ENCODE peak calls at places on chromosomes 5 and 9, in nine cellular contexts. B is left lung; U is A549; M is effector memory CD4-positive, alpha-beta T cell; X is NT2/D1; P is iPS DF 6.9; N is SJSA1; O is neuronal stem cell; D is esophagus muscularis mucosa. Y is an unnamed sample.

GRCh38 chr5:103211858-103212500 is 46.6 kb upstream of the MACIR start:
- DNase-seq in B (no peak), U (no peak), M (no peak), X (no peak), P (no peak), N (no peak), O (no peak), D (no peak), Y (peak; percentile 11)

GRCh38 chr5:159017787-159018186 is 81.9 kb downstream of the EBF1 start:
- DNase-seq in B (peak; percentile 72), U (peak; percentile 47), M (no peak), X (peak; percentile 66), P (peak; percentile 25), N (peak; percentile 81), O (no peak), D (no peak), Y (no peak)

GRCh38 chr9:16329699-16330113 is 540.8 kb downstream of the BNC2 start:
- DNase-seq in B (no peak), U (no peak), M (no peak), X (peak; percentile 32), P (no peak), N (peak; percentile 37), O (no peak), D (no peak), Y (no peak)

GRCh38 chr5:135830384-135831275 is 3.8 kb upstream of the SLC25A48 start:
- DNase-seq in B (no peak), U (no peak), M (no peak), X (no peak), P (no peak), N (no peak), O (no peak), D (peak; percentile 80), Y (no peak)

GRCh38 chr9:27151693-27152397 is 42.8 kb downstream of the TEK start:
- DNase-seq in B (no peak), U (no peak), M (no peak), X (no peak), P (no peak), N (peak; percentile 62), O (no peak), D (no peak), Y (no peak)

GRCh38 chr9:72362680-72363139 is 2.3 kb downstream of the ZFAND5 start:
- DNase-seq in B (no peak), U (peak; percentile 84), M (no peak), X (no peak), P (no peak), N (peak; percentile 48), O (no peak), D (no peak), Y (peak; percentile 62)

GRCh38 chr9:96344458-96345180 is 38.9 kb downstream of the SLC35D2 start:
- DNase-seq in B (no peak), U (peak; percentile 90), M (no peak), X (peak; percentile 88), P (no peak), N (peak; percentile 57), O (peak; percentile 5), D (peak; percentile 94), Y (no peak)

GRCh38 chr9:75712690-75713089 is 177.8 kb upstream of the PCSK5 start:
- DNase-seq in B (no peak), U (no peak), M (no peak), X (no peak), P (no peak), N (no peak), O (no peak), D (no peak), Y (no peak)

GRCh38 chr5:90562331-90562730 is 3.7 kb downstream of the ADGRV1 start:
- DNase-seq in B (peak; percentile 27), U (no peak), M (no peak), X (no peak), P (no peak), N (no peak), O (peak; percentile 23), D (no peak), Y (no peak)

GRCh38 chr5:22649076-22649475 is 204.1 kb downstream of the CDH12 start:
- DNase-seq in B (no peak), U (no peak), M (no peak), X (no peak), P (no peak), N (no peak), O (no peak), D (no peak), Y (no peak)

GRCh38 chr5:16930487-16930886 is 5.6 kb downstream of the MYO10 start:
- DNase-seq in B (no peak), U (no peak), M (no peak), X (no peak), P (no peak), N (no peak), O (no peak), D (no peak), Y (no peak)

GRCh38 chr9:20414150-20414549 is 208.1 kb downstream of the MLLT3 start:
- DNase-seq in B (no peak), U (no peak), M (no peak), X (no peak), P (no peak), N (no peak), O (no peak), D (no peak), Y (no peak)

GRCh38 chr9:87713278-87713989 is 12.5 kb upstream of the CTSL start:
- DNase-seq in B (peak; percentile 88), U (peak; percentile 99), M (peak; percentile 13), X (no peak), P (no peak), N (peak; percentile 91), O (no peak), D (peak; percentile 98), Y (no peak)

GRCh38 chr9:87713990-87714335 is 12.0 kb upstream of the CTSL start:
- DNase-seq in B (no peak), U (no peak), M (no peak), X (no peak), P (no peak), N (no peak), O (no peak), D (no peak), Y (no peak)

GRCh38 chr9:87716141-87716540 is 9.8 kb upstream of the CTSL start:
- DNase-seq in B (no peak), U (peak; percentile 67), M (no peak), X (no peak), P (no peak), N (no peak), O (no peak), D (no peak), Y (no peak)

GRCh38 chr9:87712801-87713277 is 13.1 kb upstream of the CTSL start:
- DNase-seq in B (no peak), U (no peak), M (no peak), X (no peak), P (no peak), N (peak; percentile 22), O (no peak), D (no peak), Y (no peak)

GRCh38 chr9:87714819-87715218 is 11.1 kb upstream of the CTSL start:
- DNase-seq in B (no peak), U (peak; percentile 78), M (no peak), X (no peak), P (no peak), N (no peak), O (no peak), D (no peak), Y (no peak)
- H3K4me3 ChIP-seq in B (no peak overlapping the region), U (no peak overlapping the region), M (no peak overlapping the region), X (no peak overlapping the region), P (no peak overlapping the region), N (no peak overlapping the region), O (no peak overlapping the region), D (no peak overlapping the region), Y (no peak overlapping the region)

GRCh38 chr9:93952784-93953491 is 2.2 kb downstream of the BARX1 start:
- DNase-seq in B (no peak), U (no peak), M (no peak), X (no peak), P (no peak), N (no peak), O (no peak), D (no peak), Y (no peak)

GRCh38 chr9:93956183-93956784 is 1.1 kb upstream of the BARX1 start:
- DNase-seq in B (no peak), U (no peak), M (no peak), X (no peak), P (no peak), N (no peak), O (no peak), D (no peak), Y (no peak)

GRCh38 chr9:93955356-93956182 is 414 bp upstream of the BARX1 start:
- DNase-seq in B (no peak), U (peak; percentile 52), M (peak; percentile 13), X (no peak), P (no peak), N (no peak), O (no peak), D (no peak), Y (no peak)

GRCh38 chr9:93953492-93954435 is 1.4 kb downstream of the BARX1 start:
- DNase-seq in B (no peak), U (no peak), M (no peak), X (no peak), P (no peak), N (no peak), O (no peak), D (no peak), Y (no peak)

DNA sequence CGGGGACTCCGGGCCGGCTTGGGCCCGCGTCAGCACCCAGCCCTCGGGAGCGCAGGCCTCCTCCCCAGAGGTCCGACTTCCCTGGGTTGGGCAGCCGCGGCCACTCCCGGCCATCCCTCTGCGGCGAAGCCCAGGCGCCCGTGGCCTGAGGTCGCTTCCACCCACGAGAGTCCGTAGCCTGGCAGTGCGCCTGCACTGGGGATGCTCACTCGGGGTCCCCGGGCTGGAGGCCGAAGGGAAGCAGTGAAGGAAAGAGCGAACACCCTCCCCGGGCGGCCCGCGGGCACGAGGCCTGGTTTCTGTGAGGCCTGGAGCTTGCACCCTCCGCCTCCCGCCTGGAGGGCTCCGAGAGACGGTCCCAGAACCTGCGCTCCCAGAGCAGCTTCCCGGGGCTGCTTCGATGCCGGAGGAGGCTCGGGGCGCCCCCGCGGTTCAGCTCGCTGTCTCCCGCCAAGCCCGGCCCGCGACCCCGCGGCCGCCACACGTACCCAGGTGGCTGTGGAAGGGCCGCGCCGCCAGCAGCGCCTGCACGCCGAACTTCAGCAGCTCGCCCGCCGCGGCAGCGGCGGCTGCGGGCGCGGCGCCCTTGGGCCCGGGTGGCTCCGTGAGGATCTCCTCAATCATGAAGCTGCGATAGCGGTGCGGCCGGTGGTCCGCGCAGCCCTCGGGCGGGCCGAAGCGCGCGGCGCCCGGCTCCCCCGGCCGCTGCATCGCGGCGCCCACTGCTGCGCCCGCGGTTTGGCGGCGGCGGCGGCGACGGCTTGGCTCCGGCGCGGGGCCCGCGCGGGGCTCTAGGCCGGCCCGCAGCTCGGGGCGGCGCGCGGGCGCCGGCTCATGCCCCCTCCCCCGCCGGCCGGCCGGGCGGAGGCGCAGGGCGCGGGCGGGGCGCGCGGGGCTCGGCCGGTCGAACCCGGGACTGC is at the start of gene BARX1:
- DNase-seq in B (no peak), U (no peak), M (no peak), X (no peak), P (no peak), N (no peak), O (no peak), D (no peak), Y (no peak)
- H3K4me1 ChIP-seq in B (peaks cover 29% of the 10 kb centered on the region), U (no peaks in the 10 kb centered on the region), M (peaks cover 63% of the 10 kb centered on the region), X (peaks cover 34% of the 10 kb centered on the region), P (peaks cover 17% of the 10 kb centered on the region), N (no peaks in the 10 kb centered on the region), O (peaks cover 6% of the 10 kb centered on the region), D (peaks cover 71% of the 10 kb centered on the region), Y (peaks cover 54% of the 10 kb centered on the region)

GRCh38 chr9:121213136-121213806 is 11.6 kb upstream of the RAB14 start:
- DNase-seq in B (peak; percentile 94), U (peak; percentile 88), M (peak; percentile 25), X (peak; percentile 87), P (peak; percentile 80), N (peak; percentile 87), O (peak; percentile 77), D (peak; percentile 97), Y (peak; percentile 66)
- H3K4me3 ChIP-seq in B (no peak overlapping the region), U (no peak overlapping the region), M (no peak overlapping the region), X (no peak overlapping the region), P (no peak overlapping the region), N (no peak overlapping the region), O (no peak overlapping the region), D (no peak overlapping the region), Y (no peak overlapping the region)

GRCh38 chr9:133344979-133345378 is 3.0 kb downstream of the MED22 start:
- DNase-seq in B (peak; percentile 44), U (no peak), M (no peak), X (no peak), P (no peak), N (no peak), O (no peak), D (no peak), Y (no peak)
- H3K4me1 ChIP-seq in B (peaks cover 9% of the 10 kb centered on the region), U (peaks cover 14% of the 10 kb centered on the region), M (peaks cover 21% of the 10 kb centered on the region), X (peaks cover 25% of the 10 kb centered on the region), P (peaks cover 2% of the 10 kb centered on the region), N (peaks cover 23% of the 10 kb centered on the region), O (peaks cover 15% of the 10 kb centered on the region), D (peaks cover 47% of the 10 kb centered on the region), Y (peaks cover 41% of the 10 kb centered on the region)

Y was measured in CD4-positive, alpha-beta memory T cell.